ENCODE peak calls at places on chromosomes 1 and 21, in six cellular contexts. T, I, M, Q, J and N are unnamed samples.

GRCh38 chr1:230430499-230430898 is 4.4 kb upstream of the PGBD5 start:
- DNase-seq in M (no peak), Q (no peak), I (no peak), T (no peak), J (no peak), N (no peak)

GRCh38 chr1:109248797-109249629 is at the start of gene CELSR2:
- DNase-seq in I (peak), Q (no peak), T (peak), J (peak), M (peak), N (peak)

GRCh38 chr1:175459839-175460238 is 267.3 kb upstream of the KIAA0040 start:
- DNase-seq in Q (no peak), T (no peak), M (no peak), I (no peak), J (no peak), N (no peak)

GRCh38 chr1:202155478-202156021 is 4.9 kb downstream of the PTPN7 start:
- DNase-seq in J (peak), I (no peak), T (peak), M (no peak), Q (no peak), N (no peak)

GRCh38 chr1:44677201-44677520 is 2.6 kb downstream of the ARMH1 start:
- DNase-seq in M (no peak), T (peak), Q (no peak), I (peak), J (no peak), N (no peak)

GRCh38 chr1:1908506-1908791 is 6.6 kb upstream of the CALML6 start:
- DNase-seq in Q (no peak), J (no peak), I (no peak), M (peak), T (no peak), N (no peak)

GRCh38 chr1:192284927-192285326 is 31.9 kb upstream of the RGS21 start:
- DNase-seq in T (no peak), Q (no peak), I (no peak), J (no peak), M (no peak), N (no peak)

GRCh38 chr1:77282866-77283539 is 1.2 kb downstream of the AK5 start:
- DNase-seq in I (no peak), T (peak), M (no peak), J (peak), Q (no peak), N (no peak)

GRCh38 chr21:44510508-44511218 is 29.3 kb downstream of the KRTAP10-1 start:
- DNase-seq in T (no peak), J (peak), Q (no peak), M (peak), I (no peak), N (peak)

GRCh38 chr1:234541281-234541975 is 62.4 kb upstream of the TARBP1 start:
- DNase-seq in J (no peak), I (peak), T (peak), M (no peak), Q (no peak), N (no peak)

GRCh38 chr1:163055005-163055404 is 14.2 kb upstream of the RGS4 start:
- DNase-seq in Q (no peak), M (no peak), T (no peak), I (no peak), J (no peak), N (no peak)

GRCh38 chr21:44891631-44892031 is 18.1 kb upstream of the PTTG1IP start:
- DNase-seq in I (no peak), Q (no peak), J (peak), M (no peak), T (no peak), N (no peak)

GRCh38 chr1:192879416-192879815 is 70.6 kb downstream of the RGS2 start:
- DNase-seq in I (peak), T (peak), M (no peak), J (no peak), Q (no peak), N (no peak)

GRCh38 chr1:109275706-109276345 is 7.1 kb downstream of the PSRC1 start:
- DNase-seq in I (no peak), M (no peak), T (peak), Q (peak), J (peak), N (no peak)

GRCh38 chr1:62687421-62687902 is 724 bp downstream of the DOCK7 start:
- DNase-seq in Q (no peak), I (peak), M (peak), T (peak), J (no peak), N (no peak)

GRCh38 chr1:53896673-53897229 is 2.8 kb downstream of the DIO1 start:
- DNase-seq in I (peak), Q (peak), J (no peak), T (peak), M (no peak), N (no peak)

GRCh38 chr1:234125283-234125682 is 220.8 kb downstream of the SLC35F3 start:
- DNase-seq in M (no peak), Q (no peak), J (no peak), I (no peak), T (peak), N (no peak)

GRCh38 chr1:114718661-114719423 is 2.3 kb upstream of the NRAS start:
- DNase-seq in I (peak), J (no peak), Q (no peak), M (no peak), T (peak), N (no peak)

GRCh38 chr1:75991497-75992114 is 59.4 kb upstream of the ASB17 start:
- DNase-seq in T (peak), M (peak), Q (peak), J (peak), I (peak), N (peak)

GRCh38 chr1:154663656-154664055 is 55.7 kb upstream of the ADAR start:
- DNase-seq in Q (no peak), M (no peak), I (no peak), J (no peak), T (no peak), N (no peak)

GRCh38 chr1:23736437-23737134 is 6.7 kb upstream of the ELOA start:
- DNase-seq in M (no peak), J (no peak), T (no peak), Q (no peak), I (no peak), N (no peak)

GRCh38 chr1:94755675-94756074 is 64.5 kb upstream of the SLC44A3 start:
- DNase-seq in I (peak), M (no peak), J (no peak), Q (peak), T (peak), N (no peak)

GRCh38 chr1:41724248-41724647 is 194.5 kb downstream of the HIVEP3 start:
- DNase-seq in Q (no peak), I (no peak), T (no peak), J (no peak), M (no peak), N (no peak)

GRCh38 chr1:89546934-89547562 is 22.4 kb downstream of the LRRC8B start:
- DNase-seq in Q (no peak), T (peak), M (no peak), I (no peak), J (no peak), N (no peak)

GRCh38 chr1:106831511-106831910 is 225.0 kb upstream of the PRMT6 start:
- DNase-seq in M (no peak), I (no peak), J (no peak), Q (no peak), T (peak), N (no peak)

GRCh38 chr1:240468616-240469015 is 143.3 kb downstream of the GREM2 start:
- DNase-seq in I (no peak), Q (no peak), J (no peak), T (no peak), M (no peak), N (no peak)

GRCh38 chr1:239558992-239559391 is 172.6 kb downstream of the CHRM3 start:
- DNase-seq in M (no peak), Q (no peak), T (no peak), I (no peak), J (no peak), N (no peak)

GRCh38 chr1:43858324-43858723 is 75.3 kb upstream of the ARTN start:
- DNase-seq in I (peak), J (no peak), M (peak), T (peak), Q (peak), N (no peak)

GRCh38 chr1:202143768-202144509 is 598 bp downstream of the ARL8A start:
- DNase-seq in I (no peak), M (peak), Q (no peak), T (peak), J (peak), N (no peak)

GRCh38 chr21:44301961-44302406 is 2.1 kb downstream of the PFKL start:
- DNase-seq in Q (no peak), I (no peak), T (no peak), M (no peak), J (no peak), N (no peak)

GRCh38 chr1:91282695-91283420 is 121.8 kb downstream of the HFM1 start:
- DNase-seq in M (no peak), Q (peak), I (peak), J (no peak), T (peak), N (no peak)

GRCh38 chr1:154755858-154756730 is 114.0 kb downstream of the KCNN3 start:
- DNase-seq in J (peak), T (peak), I (no peak), M (no peak), Q (no peak), N (no peak)

GRCh38 chr1:32464716-32465540 is at the start of gene ZBTB8B:
- DNase-seq in M (peak), Q (peak), I (peak), T (peak), J (peak), N (no peak)

GRCh38 chr1:156140879-156141707 is 12.3 kb upstream of the SEMA4A start:
- DNase-seq in T (peak), I (peak), M (peak), J (no peak), Q (no peak), N (no peak)

GRCh38 chr1:155241069-155241679 is 14.1 kb downstream of the ENTREP3 start:
- DNase-seq in T (peak), I (peak), M (no peak), J (no peak), Q (peak), N (peak)

GRCh38 chr21:41481191-41481590 is 26.8 kb downstream of the TMPRSS2 start:
- DNase-seq in T (peak), I (peak), M (no peak), J (no peak), Q (peak), N (no peak)

GRCh38 chr1:110542730-110543129 is 23.8 kb upstream of the KCNA10 start:
- DNase-seq in I (peak), M (no peak), J (no peak), T (peak), Q (peak), N (no peak)

GRCh38 chr1:171636141-171636540 is 14.1 kb downstream of the MYOCOS start:
- DNase-seq in M (no peak), I (no peak), T (no peak), J (no peak), Q (no peak), N (no peak)

GRCh38 chr1:52294580-52294979 is 71.4 kb downstream of the CC2D1B start:
- DNase-seq in M (no peak), I (peak), Q (no peak), T (peak), J (no peak), N (no peak)
- TF ChIP-seq CTCF in M (no peak), I (no peak), Q (no peak), T (no peak), J (no peak), N (no peak)

GRCh38 chr1:211680752-211681327 is 5.4 kb upstream of the NEK2 start:
- DNase-seq in Q (peak), J (peak), I (peak), T (peak), M (peak), N (peak)
- TF ChIP-seq CTCF in Q (peak), J (peak), I (peak), T (peak), M (peak), N (peak)

GRCh38 chr1:221678014-221678413 is 63.9 kb downstream of the DUSP10 start:
- DNase-seq in Q (no peak), I (no peak), M (no peak), T (no peak), J (no peak), N (no peak)
- TF ChIP-seq CTCF in Q (no peak), I (no peak), M (no peak), T (no peak), J (no peak), N (no peak)

GRCh38 chr1:31155216-31155806 is 84.4 kb downstream of the NKAIN1 start:
- DNase-seq in M (peak), Q (peak), I (peak), T (peak), J (peak), N (peak)
- TF ChIP-seq CTCF in M (peak), Q (peak), I (peak), T (peak), J (peak), N (no peak)

GRCh38 chr1:38026592-38027200 is 14.2 kb downstream of the UTP11 start:
- DNase-seq in T (peak), J (no peak), I (peak), Q (no peak), M (peak), N (no peak)
- TF ChIP-seq CTCF in T (peak), J (peak), I (peak), Q (peak), M (peak), N (no peak)

DNA sequence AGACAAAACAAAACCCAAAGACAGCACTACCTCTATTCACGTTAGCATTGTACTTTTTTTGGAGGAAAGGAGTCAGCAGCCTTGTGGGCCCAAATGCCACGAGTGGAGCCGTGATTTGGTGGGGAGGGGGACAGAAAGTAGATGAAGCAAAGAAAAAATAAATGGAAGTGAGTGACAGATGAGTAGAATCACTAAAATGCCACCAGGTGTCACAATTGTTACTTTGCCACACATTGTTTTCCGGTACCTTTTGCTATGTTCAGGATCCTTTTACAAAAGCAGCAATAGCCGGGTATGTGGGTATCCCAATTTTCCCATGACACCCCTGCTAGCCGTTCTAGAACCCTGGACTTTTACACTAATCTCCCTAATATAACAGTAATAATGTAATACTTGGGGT is 85.0 kb upstream of the AK4 start:
- DNase-seq in Q (no peak), T (no peak), J (no peak), M (no peak), I (no peak), N (no peak)
- TF ChIP-seq CTCF in Q (no peak), T (peak), J (no peak), M (peak), I (no peak), N (peak)

GRCh38 chr1:17920881-17921635 is 165.9 kb downstream of the ACTL8 start:
- DNase-seq in M (no peak), I (no peak), Q (no peak), T (no peak), J (no peak), N (no peak)

GRCh38 chr1:17922833-17923232 is 167.7 kb downstream of the ACTL8 start:
- DNase-seq in M (no peak), J (no peak), T (peak), Q (no peak), I (no peak), N (no peak)

GRCh38 chr1:17923684-17924083 is 168.6 kb downstream of the ACTL8 start:
- DNase-seq in J (no peak), M (no peak), Q (no peak), T (no peak), I (no peak), N (no peak)

GRCh38 chr1:17916702-17917101 is 161.6 kb downstream of the ACTL8 start:
- DNase-seq in Q (no peak), M (no peak), I (no peak), J (no peak), T (no peak), N (no peak)

DNA sequence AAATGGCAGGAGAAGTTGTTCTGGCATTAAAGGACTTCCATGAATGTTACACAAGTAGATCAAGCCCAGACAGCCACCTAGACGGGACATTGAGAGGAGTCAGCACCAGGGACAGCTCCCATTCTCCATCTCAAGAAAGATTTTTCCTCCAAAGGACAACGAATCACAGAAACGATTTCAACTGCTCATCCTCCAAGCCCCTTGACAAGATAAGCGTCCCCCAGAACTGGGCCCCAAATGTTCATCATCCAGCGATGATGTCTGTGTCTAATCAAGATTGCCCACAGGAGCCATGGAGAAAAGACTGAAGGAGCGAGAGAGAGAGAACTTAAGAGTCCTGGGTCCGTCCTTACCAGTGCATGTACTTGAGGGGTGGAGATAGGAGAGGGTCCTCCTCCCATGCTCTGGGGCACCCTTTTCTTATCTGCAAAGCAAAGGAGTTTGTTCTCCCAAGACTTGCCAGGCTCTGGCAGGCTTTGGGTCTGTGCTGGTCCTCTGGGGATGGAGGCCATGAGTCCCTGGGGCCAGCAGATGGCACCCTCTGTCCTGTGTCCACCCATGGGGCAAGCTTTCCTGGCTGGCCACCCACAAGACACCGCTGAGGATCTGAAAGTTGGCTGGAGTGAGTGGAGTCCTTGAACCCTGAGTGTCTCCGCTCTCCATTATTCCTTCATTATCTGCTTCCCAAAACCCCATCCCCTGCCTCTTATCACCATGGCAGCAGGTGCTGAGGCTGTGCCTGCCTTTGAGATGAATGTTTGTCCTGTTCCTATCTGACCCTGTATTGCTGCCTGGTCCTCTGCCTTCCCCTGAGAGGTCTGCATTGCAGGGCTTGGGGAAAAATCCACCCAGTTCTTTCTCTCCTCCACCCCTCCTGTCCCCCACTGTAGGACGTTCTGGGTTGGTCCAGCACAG is 164.6 kb downstream of the ACTL8 start:
- DNase-seq in J (no peak), Q (peak), T (peak), M (no peak), I (peak), N (no peak)
- TF ChIP-seq CTCF in J (no peak), Q (peak), T (no peak), M (no peak), I (no peak), N (no peak)